ENCODE peak calls at places on chromosomes 12 and 14, in six cellular contexts. G is cardiac muscle cell, K is endothelial cell of umbilical vein, V is K562, L is cardiac fibroblast, M is spleen. T is an unnamed sample.

GRCh38 chr12:117087808-117088207 is 11.4 kb downstream of the TESC start:
- DNase-seq in V (no peak), K (no peak), M (no peak), G (no peak), L (no peak), T (no peak)

GRCh38 chr12:58814036-58814435 is 106.3 kb downstream of the LRIG3 start:
- DNase-seq in L (no peak), M (no peak), G (peak; percentile 18), K (no peak), V (no peak), T (no peak)

GRCh38 chr12:84128117-84128991 is 784.2 kb downstream of the SLC6A15 start:
- DNase-seq in K (no peak), G (no peak), V (no peak), L (no peak), M (no peak), T (peak; percentile 3)

GRCh38 chr14:104856157-104856868 is 8.8 kb upstream of the CEP170B start:
- DNase-seq in G (no peak), K (no peak), V (no peak), L (no peak), M (peak; percentile 64), T (no peak)

GRCh38 chr14:56294125-56294524 is 175.9 kb downstream of the PELI2 start:
- DNase-seq in L (no peak), V (no peak), G (peak; percentile 11), K (no peak), M (no peak), T (peak; percentile 7)

GRCh38 chr14:99508896-99509629 is 27.9 kb downstream of the CCNK start:
- DNase-seq in G (no peak), L (no peak), V (peak; percentile 23), K (no peak), M (no peak), T (no peak)

GRCh38 chr12:91493308-91493707 is 310.7 kb upstream of the DCN start:
- DNase-seq in L (peak; percentile 17), M (no peak), V (no peak), K (peak; percentile 60), G (no peak), T (no peak)

GRCh38 chr12:12056951-12057350 is 13.8 kb upstream of the BCL2L14 start:
- DNase-seq in V (no peak), K (no peak), M (no peak), L (no peak), G (no peak), T (no peak)

GRCh38 chr14:33309081-33309480 is 370.4 kb downstream of the NPAS3 start:
- DNase-seq in V (no peak), M (no peak), G (no peak), K (no peak), L (no peak), T (no peak)

GRCh38 chr14:54241517-54241916 is 155.3 kb upstream of the CDKN3 start:
- DNase-seq in V (no peak), M (no peak), K (no peak), L (no peak), G (no peak), T (no peak)

GRCh38 chr12:50200507-50201273 is 33.5 kb upstream of the CERS5 start:
- DNase-seq in K (no peak), G (no peak), M (no peak), L (peak; percentile 68), V (no peak), T (no peak)

GRCh38 chr14:99415496-99416281 is 65.0 kb downstream of the SETD3 start:
- DNase-seq in M (no peak), V (peak; percentile 58), K (peak; percentile 84), L (peak; percentile 89), G (peak; percentile 89), T (peak; percentile 86)

GRCh38 chr12:93518725-93519124 is 51.4 kb downstream of the MRPL42 start:
- DNase-seq in L (peak; percentile 83), V (no peak), M (no peak), G (no peak), K (no peak), T (no peak)

GRCh38 chr12:105319691-105320209 is 10.7 kb upstream of the C12orf75 start:
- DNase-seq in G (no peak), V (no peak), M (no peak), K (no peak), L (no peak), T (peak; percentile 47)

GRCh38 chr14:78764240-78764639 is 594.1 kb downstream of the NRXN3 start:
- DNase-seq in K (no peak), M (no peak), L (peak; percentile 15), V (no peak), G (no peak), T (no peak)

GRCh38 chr12:31687101-31687527 is 27.6 kb downstream of the ETFBKMT start:
- DNase-seq in M (peak; percentile 74), G (no peak), L (no peak), V (no peak), K (no peak), T (peak; percentile 53)

GRCh38 chr12:108207791-108208730 is 79.0 kb downstream of the WSCD2 start:
- DNase-seq in M (no peak), L (no peak), G (no peak), K (no peak), V (no peak), T (no peak)

GRCh38 chr12:105774037-105774436 is 364.7 kb downstream of the NUAK1 start:
- DNase-seq in G (no peak), V (no peak), M (no peak), L (peak; percentile 32), K (no peak), T (no peak)

GRCh38 chr14:78164226-78164853 is 5.8 kb upstream of the NRXN3 start:
- DNase-seq in V (peak; percentile 45), M (no peak), K (no peak), G (peak; percentile 74), L (no peak), T (peak; percentile 49)

GRCh38 chr12:130572553-130572952 is 143.5 kb downstream of the RIMBP2 start:
- DNase-seq in K (no peak), M (no peak), G (no peak), V (no peak), L (no peak), T (no peak)

GRCh38 chr14:50865677-50866076 is 6.2 kb upstream of the ABHD12B start:
- DNase-seq in G (no peak), K (peak; percentile 3), V (no peak), L (peak; percentile 55), M (no peak), T (no peak)

GRCh38 chr14:38623661-38624060 is 367.8 kb upstream of the CLEC14A start:
- DNase-seq in V (no peak), L (no peak), M (no peak), G (no peak), K (no peak), T (no peak)

GRCh38 chr12:58833844-58834243 is 86.5 kb downstream of the LRIG3 start:
- DNase-seq in L (peak; percentile 10), V (no peak), G (no peak), K (no peak), M (no peak), T (no peak)

GRCh38 chr12:43293396-43293795 is 258.6 kb downstream of the ADAMTS20 start:
- DNase-seq in K (peak; percentile 87), V (no peak), M (no peak), G (no peak), L (peak; percentile 65), T (no peak)

GRCh38 chr12:114508529-114509129 is 102.7 kb upstream of the TBX5 start:
- DNase-seq in V (peak; percentile 66), L (peak; percentile 82), G (peak; percentile 88), M (no peak), K (peak; percentile 56), T (peak; percentile 74)

GRCh38 chr12:114512351-114512750 is 106.4 kb upstream of the TBX5 start:
- DNase-seq in V (no peak), G (no peak), M (no peak), K (no peak), L (no peak), T (no peak)
- TF ChIP-seq CTCF in V (peak; percentile 2), G (no peak), M (no peak), K (no peak), L (no peak), T (no peak)

GRCh38 chr14:102900631-102901571 is 21.6 kb upstream of the AMN start:
- DNase-seq in V (no peak), G (peak; percentile 48), M (peak; percentile 83), L (no peak), K (no peak), T (peak; percentile 85)

GRCh38 chr14:102902086-102902485 is 20.4 kb upstream of the AMN start:
- DNase-seq in L (no peak), K (no peak), G (no peak), V (no peak), M (peak; percentile 80), T (no peak)

GRCh38 chr14:102902523-102903247 is 19.8 kb upstream of the AMN start:
- DNase-seq in L (no peak), G (peak; percentile 55), M (no peak), V (no peak), K (no peak), T (no peak)

GRCh38 chr14:102903248-102903888 is 19.1 kb upstream of the AMN start:
- DNase-seq in K (no peak), V (no peak), M (no peak), L (no peak), G (no peak), T (no peak)

DNA sequence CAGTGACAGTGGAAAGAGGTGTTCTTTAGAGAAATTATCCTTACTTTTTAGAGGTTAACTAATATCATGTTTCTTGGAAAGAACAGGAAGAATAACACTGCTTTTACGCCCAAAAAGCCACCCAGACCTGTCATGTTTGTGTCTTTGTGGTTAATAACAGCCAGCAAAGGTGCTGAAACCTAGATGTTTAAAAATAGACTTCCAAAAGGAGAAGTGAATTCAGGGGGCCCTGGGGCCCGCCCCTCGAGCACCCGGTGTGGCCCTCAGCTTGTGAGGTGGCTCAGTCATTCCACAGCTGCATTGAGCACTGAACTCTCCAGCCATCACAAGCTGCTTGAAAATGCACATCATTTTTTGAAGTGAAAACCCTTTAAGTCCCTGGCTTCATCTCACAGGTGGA is 20.8 kb upstream of the AMN start:
- DNase-seq in V (no peak), G (no peak), K (no peak), L (no peak), M (peak; percentile 91), T (peak; percentile 94)
- H3K4me3 ChIP-seq in V (no peak overlapping the region), G (no peak overlapping the region), K (no peak overlapping the region), L (no peak overlapping the region), M (no peak overlapping the region), T (peak overlapping the region; percentile 30)

GRCh38 chr14:35897616-35898111 is 71.5 kb downstream of the BRMS1L start:
- DNase-seq in K (no peak), G (peak; percentile 3), M (no peak), L (no peak), V (no peak), T (no peak)
- TF ChIP-seq CTCF in K (no peak), G (no peak), M (no peak), L (no peak), V (no peak), T (no peak)

DNA sequence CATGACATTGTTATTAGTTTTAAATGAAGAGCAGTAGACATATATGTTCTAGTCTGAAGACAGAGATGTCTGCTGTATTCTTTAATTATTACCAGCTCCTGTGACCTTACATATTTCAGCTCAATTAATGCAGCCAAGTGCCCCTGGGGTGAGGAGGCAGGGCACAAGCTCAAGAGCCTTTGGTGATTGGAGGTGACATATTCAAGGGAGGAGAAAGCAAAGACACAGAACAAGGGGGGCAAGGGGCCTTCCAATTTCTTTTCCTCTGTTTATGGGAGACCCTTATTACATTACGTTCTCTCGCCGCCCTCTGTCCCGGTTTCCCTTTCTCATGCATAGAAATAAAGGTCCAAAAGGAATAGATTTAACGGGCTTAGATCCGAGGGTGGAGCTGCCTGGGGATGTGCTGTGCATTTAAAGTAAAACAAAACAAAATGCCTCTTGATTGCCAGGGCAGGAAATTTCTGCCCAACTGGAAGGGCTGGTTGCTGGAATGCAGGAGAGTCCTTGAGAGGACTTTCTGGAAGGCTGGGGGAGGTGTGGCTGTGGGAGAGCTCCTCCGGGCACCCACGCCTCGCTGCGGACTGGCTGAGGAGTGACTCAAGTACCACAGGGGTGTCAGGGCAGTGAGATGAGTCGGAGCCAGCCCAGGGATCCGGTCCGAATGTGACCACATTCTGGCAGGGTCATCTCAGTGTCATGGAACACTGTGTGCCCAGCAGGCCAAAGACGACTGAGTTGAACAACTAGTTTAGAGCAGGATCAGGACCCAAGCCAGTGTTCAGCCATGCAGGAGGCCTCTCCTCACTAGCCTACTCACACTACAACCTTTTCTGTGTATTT is 32.1 kb upstream of the GSG1 start:
- DNase-seq in V (peak; percentile 5), K (peak; percentile 46), L (peak; percentile 87), M (peak; percentile 76), G (peak; percentile 12), T (no peak)
- H3K4me3 ChIP-seq in V (no peak overlapping the region), K (no peak overlapping the region), L (no peak overlapping the region), M (no peak overlapping the region), G (no peak overlapping the region), T (no peak overlapping the region)

T was measured in GM12865.